ENCODE peak calls at places on chromosome 15, in nine cellular contexts. F, C, T, K, Z, H, J, W and Q are unnamed samples.

GRCh38 chr15:64938192-64938591 is 26.5 kb downstream of the ANKDD1A start:
- DNase-seq in C (peak; percentile 55), K (no peak), Z (no peak), W (no peak), J (no peak), F (no peak), H (no peak), T (no peak), Q (peak; percentile 6)

GRCh38 chr15:88535100-88535499 is 11.4 kb downstream of the DET1 start:
- DNase-seq in Z (no peak), K (no peak), W (no peak), F (no peak), H (no peak), C (no peak), J (no peak), T (peak; percentile 18), Q (no peak)

GRCh38 chr15:94387854-94388441 is 156.6 kb downstream of the MCTP2 start:
- DNase-seq in J (no peak), F (peak; percentile 6), Z (no peak), K (no peak), C (no peak), W (no peak), H (no peak), T (no peak), Q (no peak)

GRCh38 chr15:66720206-66721010 is 18.4 kb downstream of the SMAD6 start:
- DNase-seq in Z (no peak), C (peak; percentile 71), W (peak; percentile 66), J (no peak), K (no peak), H (no peak), T (peak; percentile 89), F (no peak), Q (peak; percentile 84)

GRCh38 chr15:91710072-91710471 is 143.4 kb upstream of the SLCO3A1 start:
- DNase-seq in F (no peak), K (no peak), Z (no peak), H (no peak), J (no peak), W (no peak), T (no peak), C (no peak), Q (peak; percentile 45)

GRCh38 chr15:92653366-92653765 is 2.2 kb downstream of the FAM174B start:
- DNase-seq in C (no peak), T (no peak), H (no peak), J (no peak), F (no peak), W (no peak), K (no peak), Z (no peak), Q (no peak)

GRCh38 chr15:64010719-64011118 is 35.6 kb downstream of the DAPK2 start:
- DNase-seq in F (peak; percentile 98), J (no peak), C (peak; percentile 94), T (peak; percentile 67), W (peak; percentile 58), Z (no peak), K (peak; percentile 69), H (no peak), Q (peak; percentile 81)

GRCh38 chr15:58387130-58387529 is 44.7 kb upstream of the LIPC start:
- DNase-seq in W (no peak), F (no peak), C (peak; percentile 51), H (no peak), K (no peak), T (peak; percentile 50), Z (no peak), J (no peak), Q (peak; percentile 59)

GRCh38 chr15:25178835-25179672 is 224.3 kb downstream of the SNRPN start:
- DNase-seq in H (peak; percentile 3), Z (no peak), T (no peak), K (peak; percentile 39), F (no peak), W (peak; percentile 19), C (no peak), J (no peak), Q (no peak)

GRCh38 chr15:93274276-93274675 is 185.3 kb upstream of the RGMA start:
- DNase-seq in T (no peak), F (no peak), C (no peak), J (no peak), Z (no peak), K (no peak), H (no peak), W (no peak), Q (no peak)

GRCh38 chr15:50681467-50681866 is 5.1 kb downstream of the TRPM7 start:
- DNase-seq in Z (no peak), F (no peak), H (no peak), J (no peak), C (no peak), T (no peak), K (no peak), W (no peak), Q (no peak)

GRCh38 chr15:50685976-50686467 is 575 bp downstream of the TRPM7 start:
- DNase-seq in J (no peak), Z (peak; percentile 70), W (no peak), C (peak; percentile 65), T (peak; percentile 36), H (peak; percentile 53), F (peak; percentile 84), K (peak; percentile 76), Q (peak; percentile 55)

GRCh38 chr15:50685191-50685975 is 1.2 kb downstream of the TRPM7 start:
- DNase-seq in F (peak; percentile 2), K (no peak), Z (peak; percentile 15), J (no peak), W (no peak), C (peak; percentile 53), H (no peak), T (no peak), Q (peak; percentile 19)

GRCh38 chr15:50687302-50687902 is 805 bp upstream of the TRPM7 start:
- DNase-seq in H (no peak), C (no peak), W (no peak), T (no peak), J (no peak), K (no peak), F (no peak), Z (no peak), Q (no peak)

DNA sequence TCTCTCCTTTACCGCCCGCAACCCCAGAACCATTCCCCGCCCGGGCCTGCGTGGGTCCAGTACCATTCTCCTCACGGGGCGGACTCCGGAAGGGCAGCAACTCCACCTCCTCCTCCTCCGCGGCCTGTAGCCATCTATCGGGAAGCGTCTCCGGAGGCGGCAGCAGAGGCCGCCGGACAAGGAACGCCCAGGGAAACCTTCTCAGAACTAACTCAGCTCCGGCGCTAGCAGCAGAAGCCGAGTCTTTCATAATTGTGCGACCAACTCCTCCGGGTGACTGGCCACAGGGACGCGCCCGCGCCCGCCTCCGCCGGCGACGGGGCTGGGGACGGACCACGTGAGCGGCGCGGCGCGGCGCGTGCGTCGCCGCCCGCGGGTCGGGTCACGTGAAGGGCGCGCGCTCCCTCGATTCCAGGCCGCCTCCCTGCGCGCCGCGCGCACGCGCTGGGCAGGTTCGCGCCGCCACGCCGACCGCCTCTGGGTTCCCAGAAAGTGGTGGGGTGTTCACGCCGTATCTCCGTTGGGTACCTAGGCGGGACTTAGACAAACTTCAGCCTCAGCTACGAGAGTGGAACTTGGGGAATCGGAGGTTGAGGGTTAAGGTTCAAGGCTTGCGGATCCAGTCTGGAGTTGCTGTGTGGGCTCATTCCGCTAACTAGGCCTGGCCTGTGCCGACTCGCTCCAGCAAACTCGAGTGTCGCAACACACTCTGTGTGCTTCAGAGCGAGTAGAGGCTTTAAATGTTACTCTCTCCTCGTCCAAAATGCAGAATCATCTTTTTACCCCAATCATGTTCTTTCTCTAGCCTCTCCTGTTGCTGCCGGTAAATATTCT is at the start of gene TRPM7:
- DNase-seq in C (peak; percentile 86), W (peak; percentile 89), H (peak; percentile 84), F (peak; percentile 94), K (peak; percentile 95), T (peak; percentile 92), J (no peak), Z (peak; percentile 95), Q (peak; percentile 84)
- TF ChIP-seq CTCF in C (peak; percentile 41), W (no peak), H (no peak), F (no peak), K (no peak), T (no peak), J (peak; percentile 15), Z (no peak), Q (peak; percentile 22)

GRCh38 chr15:69380100-69380725 is 33.9 kb upstream of the KIF23 start:
- DNase-seq in F (no peak), T (no peak), K (no peak), J (no peak), H (no peak), W (no peak), C (peak; percentile 51), Z (no peak), Q (no peak)
- TF ChIP-seq CTCF in F (no peak), T (peak; percentile 21), K (no peak), J (peak; percentile 11), H (no peak), W (no peak), C (peak; percentile 61), Z (peak; percentile 24), Q (peak; percentile 39)

GRCh38 chr15:33132722-33133345 is 61.7 kb downstream of the FMN1 start:
- DNase-seq in Z (peak; percentile 50), J (no peak), H (peak; percentile 63), F (peak; percentile 31), T (peak; percentile 67), C (peak; percentile 87), W (peak; percentile 42), K (no peak), Q (peak; percentile 72)
- TF ChIP-seq CTCF in Z (peak; percentile 85), J (peak; percentile 61), H (peak; percentile 15), F (peak; percentile 41), T (peak; percentile 75), C (peak; percentile 86), W (peak; percentile 54), K (peak; percentile 67), Q (peak; percentile 79)

GRCh38 chr15:69412274-69412673 is 1.9 kb upstream of the KIF23 start:
- DNase-seq in J (no peak), F (no peak), K (no peak), W (no peak), C (no peak), T (no peak), Z (no peak), H (no peak), Q (no peak)

GRCh38 chr15:69407719-69408400 is 6.3 kb upstream of the KIF23 start:
- DNase-seq in H (no peak), Z (no peak), F (no peak), W (no peak), T (no peak), J (no peak), K (no peak), C (no peak), Q (no peak)

GRCh38 chr15:69412701-69413100 is 1.4 kb upstream of the KIF23 start:
- DNase-seq in T (no peak), J (no peak), C (no peak), K (no peak), F (no peak), H (no peak), Z (no peak), W (no peak), Q (no peak)

GRCh38 chr15:69408841-69409240 is 5.3 kb upstream of the KIF23 start:
- DNase-seq in H (no peak), K (no peak), Z (no peak), J (no peak), F (no peak), T (no peak), C (no peak), W (no peak), Q (no peak)

DNA sequence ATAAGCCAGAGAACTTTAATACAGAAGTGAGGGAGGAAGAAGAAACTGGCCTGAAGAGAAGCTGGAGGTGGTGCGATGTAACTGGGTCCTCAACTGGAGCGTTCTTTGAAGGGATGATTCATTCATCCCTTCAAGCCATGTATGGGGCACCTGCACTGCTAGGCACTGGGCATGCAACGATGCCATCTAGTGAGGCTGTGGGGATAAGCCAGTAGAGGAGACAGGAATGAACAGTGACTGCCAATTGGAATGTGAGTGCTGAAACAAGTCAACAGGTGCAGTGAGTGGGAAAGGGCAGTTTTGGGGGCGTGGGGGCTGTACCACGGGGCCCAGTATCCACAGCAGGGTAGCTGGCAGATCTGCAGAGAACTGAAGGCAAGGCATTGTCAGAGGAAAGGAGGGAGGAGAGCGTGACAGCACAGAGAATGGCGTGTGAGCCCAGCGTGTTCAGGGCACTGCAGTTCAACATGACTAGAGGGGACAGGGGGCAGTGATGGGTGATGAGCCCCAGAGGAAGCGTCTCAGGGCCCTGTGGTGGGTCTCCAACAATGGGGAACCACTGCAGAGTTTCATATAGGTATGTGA is 3.8 kb upstream of the KIF23 start:
- DNase-seq in F (peak; percentile 40), T (peak; percentile 37), C (peak; percentile 44), W (no peak), K (no peak), J (no peak), Z (peak; percentile 61), H (no peak), Q (peak; percentile 33)
- TF ChIP-seq CTCF in F (peak; percentile 7), T (peak; percentile 26), C (peak; percentile 37), W (no peak), K (peak; percentile 24), J (peak; percentile 37), Z (peak; percentile 57), H (no peak), Q (peak; percentile 49)